ENCODE peak calls at places on chromosomes 1 and 21, in four cellular contexts. D is Panc1, R is PC-3, X is ureter. O is an unnamed sample.

GRCh38 chr1:234943801-234944402 is 184.7 kb downstream of the TOMM20 start:
- DNase-seq in D (no peak), R (no peak), X (no peak), O (no peak)

GRCh38 chr21:44836666-44837471 is 19.0 kb upstream of the SUMO3 start:
- DNase-seq in D (no peak), R (peak), X (peak), O (peak)

GRCh38 chr1:217342105-217342504 is 288.8 kb downstream of the GPATCH2 start:
- DNase-seq in D (no peak), R (no peak), X (no peak), O (no peak)

GRCh38 chr1:152444045-152444444 is 30.0 kb upstream of the CRNN start:
- DNase-seq in D (no peak), R (no peak), X (no peak), O (no peak)

GRCh38 chr1:147243228-147243685 is 773 bp downstream of the CHD1L start:
- DNase-seq in D (no peak), R (no peak), X (peak), O (no peak)

GRCh38 chr1:33443705-33444180 is 12.8 kb upstream of the PHC2 start:
- DNase-seq in D (no peak), R (no peak), X (no peak), O (no peak)

GRCh38 chr1:12184008-12184681 is 17.4 kb downstream of the TNFRSF1B start:
- DNase-seq in D (no peak), R (no peak), X (peak), O (no peak)

GRCh38 chr1:72178266-72178665 is 104.1 kb downstream of the NEGR1 start:
- DNase-seq in D (no peak), R (peak), X (no peak), O (peak)

GRCh38 chr1:198970919-198971318 is 332.1 kb downstream of the PTPRC start:
- DNase-seq in D (no peak), R (peak), X (no peak), O (peak)

GRCh38 chr1:165943198-165943597 is 115.8 kb downstream of the UCK2 start:
- DNase-seq in D (no peak), R (peak), X (no peak), O (peak)

GRCh38 chr1:90724926-90725325 is 7.8 kb upstream of the BARHL2 start:
- DNase-seq in D (no peak), R (no peak), X (no peak), O (no peak)

GRCh38 chr1:24830680-24831272 is 85.5 kb downstream of the CLIC4 start:
- DNase-seq in D (peak), R (peak), X (no peak), O (peak)

GRCh38 chr21:37463083-37463780 is 96.7 kb downstream of the DYRK1A start:
- DNase-seq in D (peak), R (peak), X (no peak), O (peak)

GRCh38 chr1:7299994-7300393 is 471.1 kb upstream of the VAMP3 start:
- DNase-seq in D (no peak), R (peak), X (no peak), O (peak)

GRCh38 chr1:88079036-88079435 is 605.0 kb upstream of the PKN2 start:
- DNase-seq in D (no peak), R (peak), X (no peak), O (peak)

GRCh38 chr21:45074818-45075605 is 632 bp downstream of the ADARB1 start:
- DNase-seq in D (no peak), R (peak), X (no peak), O (peak)

GRCh38 chr1:201655243-201655642 is 116.3 kb downstream of the NAV1 start:
- DNase-seq in D (no peak), R (no peak), X (peak), O (no peak)

GRCh38 chr1:21904725-21905520 is 32.2 kb downstream of the HSPG2 start:
- DNase-seq in D (no peak), R (peak), X (peak), O (peak)

GRCh38 chr1:232575524-232576040 is 54.4 kb downstream of the SIPA1L2 start:
- DNase-seq in D (no peak), R (peak), X (no peak), O (peak)

GRCh38 chr1:203422656-203423055 is 53.0 kb upstream of the PRELP start:
- DNase-seq in D (no peak), R (peak), X (no peak), O (peak)

GRCh38 chr1:45615885-45616284 is 8.0 kb downstream of the CCDC17 start:
- DNase-seq in D (no peak), R (no peak), X (no peak), O (no peak)

GRCh38 chr21:29287383-29287782 is 11.3 kb upstream of the BACH1 start:
- DNase-seq in D (no peak), R (no peak), X (no peak), O (peak)

GRCh38 chr21:37505963-37506362 is 139.4 kb downstream of the DYRK1A start:
- DNase-seq in D (no peak), R (no peak), X (no peak), O (no peak)

GRCh38 chr21:35475768-35476167 is 426.7 kb upstream of the RUNX1 start:
- DNase-seq in D (no peak), R (no peak), X (no peak), O (peak)

GRCh38 chr1:94228640-94229375 is 8.6 kb downstream of the ARHGAP29 start:
- DNase-seq in D (no peak), R (no peak), X (no peak), O (no peak)

O was measured in bronchial epithelial cell.